ENCODE peak calls at places on chromosomes 4 and X, in eight cellular contexts. Z is prostate gland, K is neural crest cell, R is cardiac fibroblast, L is foreskin fibroblast, G is left lung, E is brain microvascular endothelial cell, I is nephron progenitor cell. N is an unnamed sample.

GRCh38 chrX:40262641-40263560 is 165.1 kb upstream of the BCOR start:
- DNase-seq in Z (no peak), K (no peak), R (peak), L (peak), G (no peak), E (peak), I (no peak), N (no peak)

GRCh38 chr4:155582971-155583437 is 83.6 kb upstream of the GUCY1A1 start:
- DNase-seq in Z (no peak), K (no peak), R (peak), L (peak), G (no peak), E (peak), I (no peak), N (no peak)

GRCh38 chr4:168868044-168868855 is 141.8 kb downstream of the CBR4 start:
- DNase-seq in Z (no peak), K (no peak), R (peak), L (peak), G (no peak), E (peak), I (no peak), N (no peak)

GRCh38 chr4:27016551-27016950 is 155.9 kb downstream of the STIM2 start:
- DNase-seq in Z (no peak), K (no peak), R (no peak), L (no peak), G (no peak), E (no peak), I (no peak), N (no peak)

GRCh38 chr4:7399433-7400234 is 35.1 kb downstream of the PSAPL1 start:
- DNase-seq in Z (no peak), K (no peak), R (no peak), L (no peak), G (peak), E (no peak), I (no peak), N (no peak)

GRCh38 chr4:87092389-87093141 is 127.9 kb downstream of the KLHL8 start:
- DNase-seq in Z (peak), K (no peak), R (peak), L (peak), G (peak), E (peak), I (no peak), N (no peak)

GRCh38 chr4:37889849-37890500 is 909 bp upstream of the TBC1D1 start:
- DNase-seq in Z (no peak), K (no peak), R (no peak), L (peak), G (no peak), E (no peak), I (peak), N (no peak)

GRCh38 chr4:184397516-184398163 is 76.7 kb downstream of the IRF2 start:
- DNase-seq in Z (no peak), K (no peak), R (peak), L (no peak), G (no peak), E (no peak), I (no peak), N (no peak)

GRCh38 chrX:65537229-65537628 is 2.6 kb upstream of the LAS1L start:
- DNase-seq in Z (no peak), K (no peak), R (no peak), L (no peak), G (no peak), E (no peak), I (no peak), N (no peak)

GRCh38 chr4:183554878-183555585 is 50.2 kb downstream of the ING2 start:
- DNase-seq in Z (no peak), K (no peak), R (no peak), L (no peak), G (peak), E (no peak), I (no peak), N (no peak)

GRCh38 chr4:53192496-53192895 is 173.4 kb downstream of the SCFD2 start:
- DNase-seq in Z (no peak), K (no peak), R (no peak), L (no peak), G (no peak), E (peak), I (no peak), N (no peak)

GRCh38 chr4:140469806-140470733 is 28.0 kb downstream of the MGAT4D start:
- DNase-seq in Z (no peak), K (no peak), R (no peak), L (peak), G (no peak), E (no peak), I (peak), N (no peak)

GRCh38 chrX:23554304-23554703 is 113.0 kb upstream of the PRDX4 start:
- DNase-seq in Z (peak), K (no peak), R (peak), L (peak), G (no peak), E (peak), I (no peak), N (no peak)
- TF ChIP-seq CTCF in Z (peak), K (peak), R (peak), L (peak), G (no peak), E (peak), I (peak), N (no peak)

GRCh38 chr4:1247811-1248261 is 1.1 kb downstream of the CTBP1 start:
- DNase-seq in Z (peak), K (no peak), R (no peak), L (no peak), G (no peak), E (no peak), I (no peak), N (no peak)

GRCh38 chr4:1245481-1246051 is 3.4 kb downstream of the CTBP1 start:
- DNase-seq in Z (no peak), K (no peak), R (no peak), L (no peak), G (no peak), E (no peak), I (no peak), N (peak)

GRCh38 chr4:1246111-1246881 is 2.6 kb downstream of the CTBP1 start:
- DNase-seq in Z (no peak), K (no peak), R (no peak), L (peak), G (peak), E (no peak), I (no peak), N (peak)

GRCh38 chr4:1248262-1249147 is at the start of gene CTBP1:
- DNase-seq in Z (peak), K (peak), R (peak), L (peak), G (peak), E (peak), I (peak), N (peak)

GRCh38 chr4:1246901-1247810 is 1.8 kb downstream of the CTBP1 start:
- DNase-seq in Z (peak), K (no peak), R (no peak), L (peak), G (peak), E (no peak), I (peak), N (peak)
- TF ChIP-seq CTCF in Z (no peak), K (no peak), R (no peak), L (no peak), G (no peak), E (no peak), I (no peak), N (no peak)

GRCh38 chrX:12322031-12322430 is 183.8 kb downstream of the FRMPD4 start:
- DNase-seq in Z (no peak), K (no peak), R (no peak), L (no peak), G (no peak), E (no peak), I (no peak), N (no peak)

GRCh38 chrX:12319955-12320354 is 181.7 kb downstream of the FRMPD4 start:
- DNase-seq in Z (no peak), K (no peak), R (no peak), L (no peak), G (no peak), E (no peak), I (no peak), N (no peak)

GRCh38 chrX:12315526-12315925 is 177.3 kb downstream of the FRMPD4 start:
- DNase-seq in Z (no peak), K (no peak), R (peak), L (no peak), G (no peak), E (no peak), I (no peak), N (no peak)

GRCh38 chrX:12319012-12319519 is 180.8 kb downstream of the FRMPD4 start:
- DNase-seq in Z (no peak), K (no peak), R (peak), L (peak), G (no peak), E (no peak), I (no peak), N (no peak)
- TF ChIP-seq CTCF in Z (no peak), K (no peak), R (no peak), L (no peak), G (no peak), E (no peak), I (no peak), N (no peak)

GRCh38 chr4:46933686-46934085 is 24.6 kb upstream of the COX7B2 start:
- DNase-seq in Z (no peak), K (no peak), R (no peak), L (no peak), G (no peak), E (no peak), I (no peak), N (no peak)

GRCh38 chr4:46934731-46935130 is 25.7 kb upstream of the COX7B2 start:
- DNase-seq in Z (no peak), K (no peak), R (no peak), L (no peak), G (no peak), E (no peak), I (no peak), N (no peak)

GRCh38 chr4:46931981-46932380 is 22.9 kb upstream of the COX7B2 start:
- DNase-seq in Z (no peak), K (no peak), R (peak), L (peak), G (no peak), E (peak), I (peak), N (no peak)

GRCh38 chr4:46937493-46937892 is 28.4 kb upstream of the COX7B2 start:
- DNase-seq in Z (no peak), K (no peak), R (peak), L (peak), G (no peak), E (no peak), I (no peak), N (no peak)
- TF ChIP-seq CTCF in Z (no peak), K (peak), R (peak), L (no peak), G (no peak), E (no peak), I (no peak), N (peak)

N was measured in CD14-positive monocyte.